ENCODE peak calls at places on chromosomes 11 and 22, in eight cellular contexts. F, A, R, Z, B, G, L and Q are unnamed samples.

GRCh38 chr22:33512961-33513360 is 407.3 kb downstream of the LARGE1 start:
- DNase-seq in F (no peak), A (no peak), R (no peak), Z (no peak), B (peak), G (no peak), L (no peak), Q (no peak)

GRCh38 chr22:39349506-39349966 is 255 bp upstream of the SYNGR1 start:
- DNase-seq in F (peak), A (no peak), R (no peak), Z (no peak), B (no peak), G (no peak), L (no peak), Q (peak)

GRCh38 chr11:93444671-93445073 is 98.5 kb downstream of the SMCO4 start:
- DNase-seq in F (no peak), A (no peak), R (peak), Z (peak), B (peak), G (no peak), L (no peak), Q (no peak)

GRCh38 chr22:21762712-21763581 is 27.4 kb upstream of the YPEL1 start:
- DNase-seq in F (no peak), A (no peak), R (no peak), Z (peak), B (no peak), G (peak), L (no peak), Q (no peak)

GRCh38 chr11:6531267-6531752 is 34.2 kb downstream of the DNHD1 start:
- DNase-seq in F (peak), A (peak), R (peak), Z (peak), B (peak), G (no peak), L (no peak), Q (peak)

GRCh38 chr11:61532136-61533038 is 23.8 kb downstream of the LRRC10B start:
- DNase-seq in F (peak), A (no peak), R (peak), Z (peak), B (no peak), G (peak), L (no peak), Q (no peak)

GRCh38 chr11:58905716-58906547 is 33.4 kb upstream of the GLYATL1 start:
- DNase-seq in F (peak), A (no peak), R (no peak), Z (peak), B (peak), G (no peak), L (peak), Q (peak)

GRCh38 chr11:17986007-17986710 is 26.7 kb downstream of the SERGEF start:
- DNase-seq in F (peak), A (no peak), R (no peak), Z (peak), B (peak), G (no peak), L (no peak), Q (no peak)

GRCh38 chr11:33207408-33207985 is 46.2 kb upstream of the CSTF3 start:
- DNase-seq in F (no peak), A (no peak), R (no peak), Z (no peak), B (peak), G (no peak), L (no peak), Q (no peak)

GRCh38 chr22:43099095-43099494 is 9.9 kb upstream of the TTLL1 start:
- DNase-seq in F (no peak), A (no peak), R (no peak), Z (no peak), B (no peak), G (no peak), L (no peak), Q (no peak)

GRCh38 chr11:64519541-64519940 is 71.5 kb upstream of the SLC22A12 start:
- DNase-seq in F (no peak), A (no peak), R (no peak), Z (peak), B (no peak), G (no peak), L (no peak), Q (no peak)

GRCh38 chr11:66969584-66970205 is 5.4 kb upstream of the C11orf86 start:
- DNase-seq in F (peak), A (no peak), R (no peak), Z (no peak), B (peak), G (no peak), L (no peak), Q (no peak)

GRCh38 chr11:117876049-117876340 is 463 bp downstream of the FXYD6 start:
- DNase-seq in F (no peak), A (no peak), R (no peak), Z (no peak), B (no peak), G (no peak), L (no peak), Q (no peak)

GRCh38 chr22:37383342-37383741 is 43.9 kb downstream of the ELFN2 start:
- DNase-seq in F (no peak), A (no peak), R (no peak), Z (no peak), B (peak), G (no peak), L (no peak), Q (no peak)

GRCh38 chr11:126341760-126342161 is 13.7 kb upstream of the ST3GAL4 start:
- DNase-seq in F (peak), A (no peak), R (no peak), Z (peak), B (peak), G (no peak), L (no peak), Q (no peak)

GRCh38 chr22:19756288-19757128 is 4.1 kb upstream of the TBX1 start:
- DNase-seq in F (peak), A (no peak), R (peak), Z (peak), B (no peak), G (peak), L (no peak), Q (no peak)